ENCODE peak calls at places on chromosomes 13 and 19, in six cellular contexts. O is AG08396, B is H54, S is cardiac fibroblast, N is HCEC 1CT, R is posterior cingulate gyrus. P is an unnamed sample.

GRCh38 chr13:105936816-105937215 is 598.6 kb downstream of the EFNB2 start:
- DNase-seq in N (no peak), R (no peak), S (no peak), O (no peak), B (no peak), P (no peak)

GRCh38 chr13:76813874-76814273 is 72.3 kb downstream of the KCTD12 start:
- DNase-seq in N (no peak), S (no peak), O (no peak), B (no peak), R (no peak), P (peak)

GRCh38 chr19:50994129-50994528 is 7.3 kb downstream of the KLK8 start:
- DNase-seq in R (no peak), O (no peak), N (no peak), S (no peak), B (no peak), P (no peak)

GRCh38 chr13:27644302-27644701 is 22.6 kb downstream of the POLR1D start:
- DNase-seq in S (peak), O (peak), R (no peak), B (no peak), N (peak), P (no peak)

GRCh38 chr19:42333018-42333417 is 7.6 kb downstream of the MEGF8 start:
- DNase-seq in S (no peak), B (no peak), R (no peak), O (no peak), N (no peak), P (no peak)

GRCh38 chr19:13366529-13367143 is 139.6 kb downstream of the CACNA1A start:
- DNase-seq in B (peak), N (peak), O (peak), R (no peak), S (peak), P (no peak)

GRCh38 chr13:33870046-33870668 is 52.2 kb downstream of the RFC3 start:
- DNase-seq in S (no peak), B (no peak), O (no peak), R (no peak), N (no peak), P (no peak)

GRCh38 chr19:45789035-45789786 is 3.4 kb downstream of the DMWD start:
- DNase-seq in S (no peak), R (no peak), N (no peak), O (no peak), B (no peak), P (no peak)

GRCh38 chr13:112131740-112132113 is 64.8 kb downstream of the SOX1 start:
- DNase-seq in S (no peak), R (no peak), O (no peak), N (no peak), B (no peak), P (no peak)

GRCh38 chr13:73141292-73141771 is 82.5 kb downstream of the KLF5 start:
- DNase-seq in R (no peak), O (no peak), B (no peak), S (peak), N (no peak), P (no peak)

GRCh38 chr13:19345916-19346422 is 164.3 kb upstream of the TUBA3C start:
- DNase-seq in N (no peak), S (no peak), R (no peak), B (no peak), O (no peak), P (no peak)

GRCh38 chr19:24046550-24046949 is 40.4 kb upstream of the ZNF254 start:
- DNase-seq in N (no peak), R (no peak), O (no peak), B (no peak), S (no peak), P (no peak)

GRCh38 chr19:801861-802496 is 4.7 kb downstream of the PTBP1 start:
- DNase-seq in O (peak), R (no peak), B (no peak), N (no peak), S (peak), P (no peak)

GRCh38 chr19:8065489-8066261 is 13.1 kb downstream of the CCL25 start:
- DNase-seq in S (no peak), B (no peak), O (no peak), R (no peak), N (no peak), P (no peak)

GRCh38 chr19:58024661-58025060 is 9.2 kb upstream of the ZSCAN1 start:
- DNase-seq in B (no peak), N (no peak), S (no peak), O (no peak), R (no peak), P (no peak)

GRCh38 chr13:71789952-71790351 is 77.1 kb downstream of the DACH1 start:
- DNase-seq in S (no peak), R (no peak), N (no peak), O (no peak), B (no peak), P (no peak)

GRCh38 chr19:9791552-9792181 is 23.1 kb upstream of the ZNF846 start:
- DNase-seq in B (peak), O (peak), R (peak), S (peak), N (peak), P (peak)

GRCh38 chr19:11949201-11949600 is 15.6 kb upstream of the ZNF763 start:
- DNase-seq in N (no peak), R (no peak), B (no peak), S (no peak), O (no peak), P (no peak)

GRCh38 chr19:47776568-47776967 is 1.9 kb upstream of the SELENOW start:
- DNase-seq in O (no peak), B (no peak), N (no peak), R (no peak), S (no peak), P (no peak)

GRCh38 chr19:1064661-1065605 is 2.0 kb upstream of the ARHGAP45 start:
- DNase-seq in S (peak), R (no peak), N (peak), B (peak), O (peak), P (peak)

GRCh38 chr13:48818495-48818961 is 157.2 kb upstream of the FNDC3A start:
- DNase-seq in N (peak), S (peak), B (peak), O (peak), R (no peak), P (no peak)

P was measured in GDM1.